ENCODE peak calls at places on chromosome 3, in four cellular contexts. Z is smooth muscle cell of the brain vasculature; O is H7; Q is stimulated activated CD4-positive, alpha-beta T cell treated with anti-CD3 and anti-CD28 coated beads, Interleukin-2, amount 100 ng/mL, for 24 hours. P is an unnamed sample.

GRCh38 chr3:157938154-157938774 is 168.0 kb downstream of the SHOX2 start:
- DNase-seq in Z (no peak), O (no peak), Q (no peak), P (no peak)

GRCh38 chr3:143307613-143308183 is 188.1 kb downstream of the CHST2 start:
- DNase-seq in Z (no peak), O (no peak), Q (no peak), P (no peak)

GRCh38 chr3:32428092-32429068 is 36.7 kb downstream of the CMTM7 start:
- DNase-seq in Z (no peak), Q (no peak), O (no peak), P (no peak)

GRCh38 chr3:72487078-72487765 is 361.0 kb downstream of the SHQ1 start:
- DNase-seq in Q (peak), O (peak), Z (no peak), P (peak)

GRCh38 chr3:119173325-119173724 is at the start of gene UPK1B:
- DNase-seq in Q (no peak), O (peak), Z (no peak), P (peak)

GRCh38 chr3:31981206-31982181 is at the start of the genes OSBPL10 and ZNF860:
- DNase-seq in O (peak), Z (peak), Q (peak), P (peak)

GRCh38 chr3:32143849-32144757 is 37.7 kb downstream of the GPD1L start:
- DNase-seq in Z (peak), Q (peak), O (no peak), P (peak)

GRCh38 chr3:143287403-143287802 is 167.8 kb downstream of the CHST2 start:
- DNase-seq in Z (no peak), Q (no peak), O (no peak), P (no peak)

GRCh38 chr3:51705276-51706020 is 1.4 kb upstream of the GRM2 start:
- DNase-seq in Z (no peak), O (peak), Q (no peak), P (no peak)

GRCh38 chr3:160616721-160617120 is 51.4 kb upstream of the KPNA4 start:
- DNase-seq in O (no peak), Z (no peak), Q (no peak), P (no peak)